ENCODE peak calls at places on chromosomes 3 and 15, in ten cellular contexts. P is uterus, T is stomach, A is body of pancreas, I is heart left ventricle, F is transverse colon, X is testis, S is GM12891, L is lower leg skin, B is H54. Q is an unnamed sample.

GRCh38 chr15:91224750-91225380 is 124.8 kb downstream of the SV2B start:
- DNase-seq in P (no peak), T (no peak), A (peak; percentile 16), I (no peak), F (no peak), X (peak; percentile 19), S (peak; percentile 26), L (no peak), B (peak; percentile 10), Q (no peak)

GRCh38 chr15:94526071-94526689 is 294.8 kb downstream of the MCTP2 start:
- DNase-seq in P (no peak), T (no peak), A (no peak), I (no peak), F (no peak), X (no peak), S (no peak), L (no peak), B (peak; percentile 6), Q (no peak)

GRCh38 chr15:57861805-57862586 is 155.5 kb downstream of the POLR2M start:
- DNase-seq in P (no peak), T (no peak), A (no peak), I (no peak), F (no peak), X (no peak), S (no peak), L (no peak), B (peak; percentile 1), Q (no peak)

GRCh38 chr3:46422617-46423016 is 15.6 kb downstream of the CCRL2 start:
- DNase-seq in P (no peak), T (no peak), A (no peak), I (no peak), F (peak; percentile 44), X (no peak), S (no peak), L (no peak), B (peak; percentile 77), Q (no peak)

GRCh38 chr15:42120285-42120684 is 25.9 kb upstream of the PLA2G4D start:
- DNase-seq in P (no peak), T (no peak), A (no peak), I (no peak), F (no peak), X (no peak), S (no peak), L (peak; percentile 3), B (no peak), Q (no peak)

GRCh38 chr3:42711491-42712343 is 9.1 kb upstream of the HHATL start:
- DNase-seq in P (peak; percentile 9), T (no peak), A (no peak), I (peak; percentile 3), F (no peak), X (no peak), S (no peak), L (no peak), B (no peak), Q (peak; percentile 47)

GRCh38 chr3:30227571-30228301 is 378.7 kb upstream of the TGFBR2 start:
- DNase-seq in P (no peak), T (no peak), A (no peak), I (no peak), F (no peak), X (no peak), S (no peak), L (no peak), B (no peak), Q (no peak)

GRCh38 chr3:99330924-99331532 is 307.4 kb upstream of the COL8A1 start:
- DNase-seq in P (no peak), T (no peak), A (no peak), I (no peak), F (no peak), X (no peak), S (no peak), L (no peak), B (no peak), Q (no peak)

DNA sequence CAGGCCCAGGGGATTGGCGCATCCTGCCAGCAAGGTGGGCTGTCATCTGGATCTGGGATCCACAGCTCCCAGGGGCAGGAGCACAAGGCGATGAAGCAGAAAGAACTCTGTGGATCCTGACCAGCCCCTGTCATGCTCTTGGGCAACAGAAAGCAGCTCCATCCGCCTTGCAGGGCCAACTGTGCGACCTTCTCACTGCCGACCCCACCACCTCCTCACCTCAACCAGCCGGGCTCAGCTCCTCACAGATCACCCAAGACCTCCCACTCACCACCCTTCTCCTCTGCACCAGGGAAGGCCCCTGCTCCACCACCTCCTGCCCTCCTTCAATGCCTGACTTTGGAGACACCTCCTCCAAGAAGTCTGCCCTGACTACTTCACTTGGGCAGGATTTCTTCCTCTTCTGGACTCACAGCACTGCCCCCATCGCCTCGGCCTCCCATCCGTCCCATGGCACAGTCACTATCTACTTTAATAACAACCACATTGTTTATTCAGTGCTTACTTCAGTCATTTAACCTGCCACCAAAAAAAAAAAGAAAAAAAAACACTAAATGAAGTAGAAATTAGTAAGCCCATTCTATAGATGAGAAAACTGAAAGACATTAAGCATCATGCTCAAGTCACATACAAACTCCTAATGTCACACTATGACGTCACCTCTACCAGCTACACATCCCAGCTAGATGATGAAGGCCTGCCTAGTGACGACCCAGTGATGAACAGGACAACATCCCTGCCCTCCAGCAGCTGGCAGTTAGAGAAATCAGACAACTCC is 6.6 kb upstream of the HAPLN3 start:
- DNase-seq in P (no peak), T (no peak), A (no peak), I (no peak), F (no peak), X (no peak), S (no peak), L (no peak), B (no peak), Q (no peak)
- TF ChIP-seq POLR2A in P (no peak), T (no peak), A (no peak), I (no peak), F (no peak), X (no peak), S (no peak), L (no peak), B (no peak), Q (no peak)

GRCh38 chr15:48810414-48811324 is at the start of gene CEP152:
- DNase-seq in P (peak; percentile 95), T (peak; percentile 98), A (peak; percentile 99), I (peak; percentile 96), F (peak; percentile 99), X (peak; percentile 99), S (peak; percentile 64), L (peak; percentile 97), B (peak; percentile 63), Q (peak; percentile 98)
- TF ChIP-seq POLR2A in P (no peak), T (no peak), A (peak; percentile 70), I (no peak), F (peak; percentile 68), X (no peak), S (peak; percentile 72), L (no peak), B (peak; percentile 29), Q (no peak)

GRCh38 chr15:52527196-52527897 is 1.3 kb downstream of the MYO5A start:
- DNase-seq in P (no peak), T (no peak), A (no peak), I (no peak), F (no peak), X (no peak), S (no peak), L (no peak), B (no peak), Q (no peak)

GRCh38 chr15:52527898-52528464 is 699 bp downstream of the MYO5A start:
- DNase-seq in P (peak; percentile 27), T (peak; percentile 26), A (no peak), I (no peak), F (peak; percentile 27), X (peak; percentile 40), S (peak; percentile 25), L (no peak), B (peak; percentile 41), Q (peak; percentile 66)

GRCh38 chr15:52529289-52529929 is 729 bp upstream of the MYO5A start:
- DNase-seq in P (no peak), T (no peak), A (no peak), I (no peak), F (peak; percentile 20), X (peak; percentile 34), S (no peak), L (no peak), B (no peak), Q (no peak)

GRCh38 chr15:52529940-52530339 is 1.3 kb upstream of the MYO5A start:
- DNase-seq in P (no peak), T (no peak), A (no peak), I (no peak), F (no peak), X (no peak), S (no peak), L (no peak), B (no peak), Q (no peak)

DNA sequence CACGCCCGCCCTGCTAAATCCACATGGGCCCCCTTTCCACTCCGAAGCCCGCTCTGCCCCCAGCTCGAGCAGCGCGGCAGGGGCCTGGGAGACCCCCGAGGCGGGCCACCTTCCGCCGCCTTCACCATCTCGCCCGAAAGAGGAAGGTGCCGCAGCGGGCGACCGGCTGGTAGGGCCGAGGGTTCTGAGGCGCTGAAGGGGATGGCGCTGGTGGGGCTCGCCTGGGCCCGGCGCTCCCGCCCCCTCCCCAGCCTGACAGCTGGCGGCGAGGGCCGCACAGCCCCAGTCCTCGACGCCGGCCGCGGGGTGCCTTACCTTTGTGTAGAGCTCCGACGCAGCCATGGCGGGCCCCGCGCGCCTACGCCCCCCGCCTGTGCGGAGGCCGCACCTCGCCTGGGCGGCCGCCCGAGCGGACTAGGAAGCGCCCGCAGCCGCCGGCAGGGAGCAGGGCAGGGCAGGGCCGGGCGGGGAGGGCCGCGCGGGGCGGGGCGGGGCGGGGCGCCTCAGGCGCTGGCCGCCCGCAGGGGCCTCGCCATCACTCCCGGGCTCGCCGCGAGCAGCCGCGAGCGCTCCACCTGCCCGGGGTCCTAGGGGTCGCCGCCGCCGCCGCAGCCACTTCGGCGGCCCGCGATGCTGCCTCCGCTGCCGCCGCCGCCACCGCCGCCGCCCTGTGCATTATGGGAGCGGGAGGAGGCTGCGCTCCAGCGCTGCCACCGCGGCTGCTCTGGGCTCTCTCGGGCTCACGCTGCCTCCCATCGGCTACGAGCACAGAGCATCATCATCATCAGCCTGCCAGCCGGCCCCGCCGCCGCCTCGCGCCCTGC is at the start of gene MYO5A:
- DNase-seq in P (peak; percentile 65), T (peak; percentile 68), A (peak; percentile 55), I (peak; percentile 73), F (peak; percentile 73), X (peak; percentile 74), S (peak; percentile 65), L (peak; percentile 54), B (peak; percentile 57), Q (peak; percentile 84)
- TF ChIP-seq POLR2A in P (peak; percentile 5), T (no peak), A (peak; percentile 62), I (no peak), F (peak; percentile 34), X (no peak), S (no peak), L (no peak), B (peak; percentile 81), Q (no peak)

DNA sequence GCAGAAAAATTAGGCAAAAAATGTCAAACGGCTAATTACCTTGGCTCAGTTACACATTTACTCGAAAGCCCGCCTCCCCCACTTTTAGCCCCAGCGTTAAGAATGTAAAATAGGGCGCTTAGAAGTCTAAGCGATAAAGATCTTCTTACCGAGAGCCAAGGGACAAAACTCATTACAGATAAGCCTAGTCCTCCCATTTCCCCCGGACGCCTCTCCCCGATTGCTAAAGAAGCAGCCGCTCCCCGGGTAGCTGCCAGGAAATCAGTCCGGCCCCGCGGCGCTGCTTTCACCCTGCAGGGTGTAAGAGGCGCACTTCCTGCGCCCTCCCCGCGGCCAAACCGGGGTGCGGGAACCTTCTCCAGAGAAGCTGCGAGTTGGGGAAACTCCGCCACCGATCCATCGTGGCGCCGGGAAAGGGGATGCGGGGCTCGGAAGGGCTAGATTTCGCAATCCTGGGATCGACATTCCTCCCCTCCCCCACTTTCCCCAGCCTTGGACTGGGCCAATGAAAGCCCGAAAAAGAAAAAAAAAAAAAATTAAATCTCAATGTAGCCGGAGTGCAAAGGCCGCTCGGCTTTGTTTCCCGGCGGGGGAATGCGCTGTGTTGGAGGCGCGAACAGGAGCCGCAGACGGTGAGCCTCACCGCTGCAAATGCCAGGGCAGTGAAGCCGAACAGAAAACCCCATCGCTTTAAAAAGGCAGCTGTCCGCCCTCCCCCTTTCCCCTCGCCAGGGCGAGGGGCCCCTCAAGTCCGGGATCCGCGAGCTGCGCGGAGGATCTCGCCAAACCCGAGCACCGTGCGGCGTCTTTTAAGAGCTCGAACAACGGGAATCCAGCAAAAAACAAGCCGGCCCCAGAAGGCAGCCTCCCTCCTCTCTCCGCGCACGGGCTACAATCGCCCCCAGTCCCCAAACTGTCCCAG is 658 bp upstream of the PTPRG start:
- DNase-seq in P (peak; percentile 87), T (peak; percentile 75), A (peak; percentile 79), I (peak; percentile 87), F (peak; percentile 78), X (peak; percentile 79), S (peak; percentile 57), L (peak; percentile 74), B (peak; percentile 81), Q (peak; percentile 92)
- TF ChIP-seq POLR2A in P (no peak), T (no peak), A (peak; percentile 22), I (no peak), F (peak; percentile 56), X (no peak), S (no peak), L (no peak), B (peak; percentile 28), Q (no peak)